ENCODE peak calls at places on chromosomes 13 and 19, in five cellular contexts. S is stimulated activated CD8-positive, alpha-beta memory T cell treated with anti-CD3 and anti-CD28 coated beads, Interleukin-2, amount 100 ng/mL, for 48 hours; W is glutamatergic neuron; H is lung; V is GM19239. D is an unnamed sample.

GRCh38 chr19:46787331-46788100 is 878 bp downstream of the SLC1A5 start:
- DNase-seq in S (no peak), W (peak), H (peak), V (no peak), D (no peak)

GRCh38 chr13:107809125-107809524 is 406.2 kb downstream of the LIG4 start:
- DNase-seq in S (no peak), W (no peak), H (no peak), V (no peak), D (no peak)

GRCh38 chr13:112625698-112626097 is 37.7 kb upstream of the TUBGCP3 start:
- DNase-seq in S (no peak), W (no peak), H (no peak), V (no peak), D (no peak)

GRCh38 chr19:45643927-45644771 is 5.0 kb upstream of the EML2 start:
- DNase-seq in S (no peak), W (peak), H (no peak), V (no peak), D (no peak)

GRCh38 chr19:16889429-16889882 is 657 bp downstream of the F2RL3 start:
- DNase-seq in S (no peak), W (no peak), H (no peak), V (no peak), D (no peak)

GRCh38 chr13:113468029-113468428 is 14.7 kb upstream of the ADPRHL1 start:
- DNase-seq in S (no peak), W (no peak), H (no peak), V (no peak), D (no peak)

GRCh38 chr19:51136333-51136732 is 5.8 kb upstream of the SIGLEC7 start:
- DNase-seq in S (no peak), W (no peak), H (no peak), V (no peak), D (no peak)

GRCh38 chr19:2255112-2255845 is 938 bp downstream of the JSRP1 start:
- DNase-seq in S (no peak), W (peak), H (no peak), V (no peak), D (no peak)

GRCh38 chr19:47471733-47472457 is at the start of gene SLC8A2:
- DNase-seq in S (peak), W (peak), H (no peak), V (no peak), D (peak)

GRCh38 chr13:96200810-96201209 is 110.9 kb downstream of the HS6ST3 start:
- DNase-seq in S (no peak), W (no peak), H (no peak), V (no peak), D (no peak)

GRCh38 chr19:10985502-10985901 is 24.7 kb downstream of the SMARCA4 start:
- DNase-seq in S (no peak), W (no peak), H (no peak), V (no peak), D (no peak)

GRCh38 chr19:36120092-36120983 is 5.1 kb downstream of the TBCB start:
- DNase-seq in S (no peak), W (no peak), H (no peak), V (no peak), D (no peak)

GRCh38 chr19:33374406-33374703 is 846 bp downstream of the CEBPG start:
- DNase-seq in S (no peak), W (no peak), H (no peak), V (no peak), D (no peak)

GRCh38 chr13:73358606-73359005 is 299.8 kb downstream of the KLF5 start:
- DNase-seq in S (no peak), W (no peak), H (no peak), V (no peak), D (no peak)

GRCh38 chr19:56091751-56092546 is 29.1 kb downstream of the ZNF787 start:
- DNase-seq in S (no peak), W (no peak), H (no peak), V (no peak), D (no peak)

GRCh38 chr13:80339578-80339840 is 1.4 kb downstream of the SPRY2 start:
- DNase-seq in S (no peak), W (no peak), H (no peak), V (no peak), D (no peak)

GRCh38 chr19:8137425-8137824 is 12.0 kb downstream of the FBN3 start:
- DNase-seq in S (no peak), W (no peak), H (no peak), V (no peak), D (no peak)

GRCh38 chr13:21683034-21683733 is 12.3 kb downstream of the FGF9 start:
- DNase-seq in S (no peak), W (no peak), H (no peak), V (no peak), D (no peak)

GRCh38 chr19:539429-540030 is 4.3 kb upstream of the GZMM start:
- DNase-seq in S (no peak), W (no peak), H (no peak), V (no peak), D (no peak)

GRCh38 chr13:80037505-80037888 is 303.4 kb downstream of the SPRY2 start:
- DNase-seq in S (no peak), W (no peak), H (no peak), V (no peak), D (no peak)

GRCh38 chr13:40667622-40667978 is 1.2 kb upstream of the FOXO1 start:
- DNase-seq in S (no peak), W (no peak), H (no peak), V (no peak), D (no peak)

GRCh38 chr19:11264452-11265176 is 2.3 kb upstream of the DOCK6 start:
- DNase-seq in S (no peak), W (no peak), H (peak), V (no peak), D (no peak)

GRCh38 chr13:111139874-111140561 is 24.9 kb downstream of the ARHGEF7 start:
- DNase-seq in S (no peak), W (no peak), H (no peak), V (no peak), D (no peak)

GRCh38 chr13:73782781-73783180 is 351.4 kb downstream of the KLF12 start:
- DNase-seq in S (no peak), W (no peak), H (no peak), V (no peak), D (no peak)

GRCh38 chr19:13055213-13056051 is 47.2 kb downstream of the LYL1 start:
- DNase-seq in S (no peak), W (peak), H (peak), V (no peak), D (no peak)

GRCh38 chr13:24228852-24229458 is 68.4 kb downstream of the SPATA13 start:
- DNase-seq in S (no peak), W (no peak), H (no peak), V (no peak), D (no peak)

GRCh38 chr13:24284876-24285275 is 24.5 kb upstream of the C1QTNF9 start:
- DNase-seq in S (no peak), W (no peak), H (no peak), V (no peak), D (no peak)

GRCh38 chr13:40688781-40689180 is 22.3 kb upstream of the FOXO1 start:
- DNase-seq in S (no peak), W (no peak), H (no peak), V (no peak), D (no peak)

D was measured in GM12891.